ENCODE peak calls at places on chromosomes 7 and 10, in six cellular contexts. One of them, this sample, is unnamed.

GRCh38 chr10:72593963-72594362 is 31.9 kb downstream of the MICU1 start:
- DNase-seq in HFF-Myc: no peak
- DNase-seq in GM06990: no peak
- DNase-seq in AG04450: no peak
- DNase-seq in adrenal gland: no peak
- DNase-seq in CD4-positive, CD25-positive, alpha-beta regulatory T cell: no peak
- DNase-seq in this sample: no peak

GRCh38 chr7:69949195-69949594 is 350.9 kb downstream of the AUTS2 start:
- DNase-seq in HFF-Myc: no peak
- DNase-seq in GM06990: peak; percentile 29
- DNase-seq in AG04450: no peak
- DNase-seq in adrenal gland: no peak
- DNase-seq in CD4-positive, CD25-positive, alpha-beta regulatory T cell: no peak
- DNase-seq in this sample: no peak

GRCh38 chr7:117130262-117130661 is 177.0 kb downstream of the ST7 start:
- DNase-seq in HFF-Myc: no peak
- DNase-seq in GM06990: no peak
- DNase-seq in AG04450: no peak
- DNase-seq in adrenal gland: no peak
- DNase-seq in CD4-positive, CD25-positive, alpha-beta regulatory T cell: no peak
- DNase-seq in this sample: no peak

GRCh38 chr10:11448190-11448544 is 163.3 kb downstream of the USP6NL start:
- DNase-seq in HFF-Myc: no peak
- DNase-seq in GM06990: no peak
- DNase-seq in AG04450: no peak
- DNase-seq in adrenal gland: no peak
- DNase-seq in CD4-positive, CD25-positive, alpha-beta regulatory T cell: no peak
- DNase-seq in this sample: no peak

GRCh38 chr10:86878973-86879781 is 78.2 kb downstream of the MMRN2 start:
- DNase-seq in HFF-Myc: no peak
- DNase-seq in GM06990: peak; percentile 26
- DNase-seq in AG04450: no peak
- DNase-seq in adrenal gland: no peak
- DNase-seq in CD4-positive, CD25-positive, alpha-beta regulatory T cell: peak; percentile 19
- DNase-seq in this sample: no peak

GRCh38 chr10:124448696-124449169 is 1.1 kb downstream of the NKX1-2 start:
- DNase-seq in HFF-Myc: no peak
- DNase-seq in GM06990: no peak
- DNase-seq in AG04450: no peak
- DNase-seq in adrenal gland: no peak
- DNase-seq in CD4-positive, CD25-positive, alpha-beta regulatory T cell: no peak
- DNase-seq in this sample: no peak

GRCh38 chr7:140659727-140660396 is 12.9 kb upstream of the ADCK2 start:
- DNase-seq in HFF-Myc: no peak
- DNase-seq in GM06990: no peak
- DNase-seq in AG04450: no peak
- DNase-seq in adrenal gland: no peak
- DNase-seq in CD4-positive, CD25-positive, alpha-beta regulatory T cell: no peak
- DNase-seq in this sample: no peak

GRCh38 chr7:100483101-100483727 is 513 bp upstream of the NYAP1 start:
- DNase-seq in HFF-Myc: no peak
- DNase-seq in GM06990: peak; percentile 82
- DNase-seq in AG04450: no peak
- DNase-seq in adrenal gland: peak; percentile 55
- DNase-seq in CD4-positive, CD25-positive, alpha-beta regulatory T cell: peak; percentile 70
- DNase-seq in this sample: no peak

GRCh38 chr7:26853788-26854393 is 10.5 kb downstream of the SKAP2 start:
- DNase-seq in HFF-Myc: no peak
- DNase-seq in GM06990: no peak
- DNase-seq in AG04450: no peak
- DNase-seq in adrenal gland: no peak
- DNase-seq in CD4-positive, CD25-positive, alpha-beta regulatory T cell: peak; percentile 33
- DNase-seq in this sample: no peak

GRCh38 chr7:550881-551614 is 31.4 kb upstream of the PDGFA start:
- DNase-seq in HFF-Myc: no peak
- DNase-seq in GM06990: no peak
- DNase-seq in AG04450: no peak
- DNase-seq in adrenal gland: no peak
- DNase-seq in CD4-positive, CD25-positive, alpha-beta regulatory T cell: no peak
- DNase-seq in this sample: no peak

GRCh38 chr7:150982348-150982747 is 4.2 kb upstream of the KCNH2 start:
- DNase-seq in HFF-Myc: no peak
- DNase-seq in GM06990: no peak
- DNase-seq in AG04450: no peak
- DNase-seq in adrenal gland: no peak
- DNase-seq in CD4-positive, CD25-positive, alpha-beta regulatory T cell: no peak
- DNase-seq in this sample: no peak

GRCh38 chr7:20241491-20242261 is 24.5 kb upstream of the MACC1 start:
- DNase-seq in HFF-Myc: peak; percentile 26
- DNase-seq in GM06990: peak; percentile 57
- DNase-seq in AG04450: no peak
- DNase-seq in adrenal gland: no peak
- DNase-seq in CD4-positive, CD25-positive, alpha-beta regulatory T cell: no peak
- DNase-seq in this sample: no peak

GRCh38 chr7:140062118-140062527 is 628 bp downstream of the PARP12 start:
- DNase-seq in HFF-Myc: no peak
- DNase-seq in GM06990: peak; percentile 64
- DNase-seq in AG04450: no peak
- DNase-seq in adrenal gland: no peak
- DNase-seq in CD4-positive, CD25-positive, alpha-beta regulatory T cell: peak; percentile 67
- DNase-seq in this sample: peak; percentile 41

GRCh38 chr10:49334993-49335972 is 36.3 kb downstream of the C10orf71 start:
- DNase-seq in HFF-Myc: no peak
- DNase-seq in GM06990: no peak
- DNase-seq in AG04450: no peak
- DNase-seq in adrenal gland: no peak
- DNase-seq in CD4-positive, CD25-positive, alpha-beta regulatory T cell: peak; percentile 37
- DNase-seq in this sample: no peak

GRCh38 chr7:37315752-37316711 is 132.6 kb downstream of the ELMO1 start:
- DNase-seq in HFF-Myc: no peak
- DNase-seq in GM06990: no peak
- DNase-seq in AG04450: no peak
- DNase-seq in adrenal gland: no peak
- DNase-seq in CD4-positive, CD25-positive, alpha-beta regulatory T cell: no peak
- DNase-seq in this sample: peak; percentile 46

GRCh38 chr7:14321947-14322346 is 332.5 kb upstream of the ETV1 start:
- DNase-seq in HFF-Myc: no peak
- DNase-seq in GM06990: no peak
- DNase-seq in AG04450: no peak
- DNase-seq in adrenal gland: no peak
- DNase-seq in CD4-positive, CD25-positive, alpha-beta regulatory T cell: no peak
- DNase-seq in this sample: no peak

GRCh38 chr7:46290374-46291061 is 369.4 kb upstream of the IGFBP3 start:
- DNase-seq in HFF-Myc: no peak
- DNase-seq in GM06990: no peak
- DNase-seq in AG04450: no peak
- DNase-seq in adrenal gland: no peak
- DNase-seq in CD4-positive, CD25-positive, alpha-beta regulatory T cell: no peak
- DNase-seq in this sample: no peak

GRCh38 chr10:3787001-3787400 is 2.0 kb upstream of the KLF6 start:
- DNase-seq in HFF-Myc: no peak
- DNase-seq in GM06990: no peak
- DNase-seq in AG04450: no peak
- DNase-seq in adrenal gland: no peak
- DNase-seq in CD4-positive, CD25-positive, alpha-beta regulatory T cell: no peak
- DNase-seq in this sample: no peak

GRCh38 chr7:141128931-141129330 is 55.1 kb downstream of the TMEM178B start:
- DNase-seq in HFF-Myc: no peak
- DNase-seq in GM06990: no peak
- DNase-seq in AG04450: no peak
- DNase-seq in adrenal gland: no peak
- DNase-seq in CD4-positive, CD25-positive, alpha-beta regulatory T cell: no peak
- DNase-seq in this sample: no peak

GRCh38 chr10:111137587-111137986 is 60.8 kb downstream of the ADRA2A start:
- DNase-seq in HFF-Myc: no peak
- DNase-seq in GM06990: no peak
- DNase-seq in AG04450: no peak
- DNase-seq in adrenal gland: no peak
- DNase-seq in CD4-positive, CD25-positive, alpha-beta regulatory T cell: no peak
- DNase-seq in this sample: no peak

GRCh38 chr10:88687853-88688467 is 18.1 kb upstream of the LIPK start:
- DNase-seq in HFF-Myc: no peak
- DNase-seq in GM06990: no peak
- DNase-seq in AG04450: no peak
- DNase-seq in adrenal gland: no peak
- DNase-seq in CD4-positive, CD25-positive, alpha-beta regulatory T cell: peak; percentile 40
- DNase-seq in this sample: no peak

DNA sequence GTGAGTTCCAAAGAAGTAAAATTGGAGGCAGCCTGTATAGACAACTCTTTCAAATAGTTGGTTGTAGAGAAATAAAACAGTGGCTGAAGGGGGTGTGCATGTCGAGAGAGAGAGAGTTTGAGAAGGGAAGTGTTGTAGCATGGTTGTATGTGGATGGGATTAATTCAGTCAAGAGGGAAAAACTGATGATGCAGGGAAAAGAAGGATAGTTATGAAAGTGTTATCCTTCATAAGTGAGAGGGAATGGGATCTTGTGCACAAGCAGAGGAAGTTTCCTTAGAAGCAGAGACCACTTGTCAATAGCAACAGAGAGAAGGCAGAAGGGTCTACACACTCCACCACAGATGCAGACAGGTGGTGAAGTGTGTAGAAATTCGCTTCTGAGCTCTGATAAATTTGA is 30.0 kb upstream of the BPGM start:
- DNase-seq in HFF-Myc: no peak
- DNase-seq in GM06990: no peak
- DNase-seq in AG04450: no peak
- DNase-seq in adrenal gland: no peak
- DNase-seq in CD4-positive, CD25-positive, alpha-beta regulatory T cell: no peak
- DNase-seq in this sample: no peak
- H3K4me3 ChIP-seq in HFF-Myc: no peak overlapping the region
- H3K4me3 ChIP-seq in GM06990: no peak overlapping the region
- H3K4me3 ChIP-seq in AG04450: no peak overlapping the region
- H3K4me3 ChIP-seq in adrenal gland: no peak overlapping the region
- H3K4me3 ChIP-seq in CD4-positive, CD25-positive, alpha-beta regulatory T cell: no peak overlapping the region
- H3K4me3 ChIP-seq in this sample: no peak overlapping the region

GRCh38 chr7:32073533-32073932 is 3.3 kb upstream of the PDE1C start:
- DNase-seq in HFF-Myc: no peak
- DNase-seq in GM06990: no peak
- DNase-seq in AG04450: no peak
- DNase-seq in adrenal gland: no peak
- DNase-seq in CD4-positive, CD25-positive, alpha-beta regulatory T cell: no peak
- DNase-seq in this sample: no peak

GRCh38 chr7:32070051-32070405 is 179 bp downstream of the PDE1C start:
- DNase-seq in HFF-Myc: no peak
- DNase-seq in GM06990: no peak
- DNase-seq in AG04450: no peak
- DNase-seq in adrenal gland: no peak
- DNase-seq in CD4-positive, CD25-positive, alpha-beta regulatory T cell: no peak
- DNase-seq in this sample: no peak

GRCh38 chr7:32072397-32072796 is 2.2 kb upstream of the PDE1C start:
- DNase-seq in HFF-Myc: no peak
- DNase-seq in GM06990: no peak
- DNase-seq in AG04450: no peak
- DNase-seq in adrenal gland: no peak
- DNase-seq in CD4-positive, CD25-positive, alpha-beta regulatory T cell: no peak
- DNase-seq in this sample: no peak

GRCh38 chr7:32070406-32071360 is at the start of gene PDE1C:
- DNase-seq in HFF-Myc: no peak
- DNase-seq in GM06990: no peak
- DNase-seq in AG04450: no peak
- DNase-seq in adrenal gland: no peak
- DNase-seq in CD4-positive, CD25-positive, alpha-beta regulatory T cell: no peak
- DNase-seq in this sample: no peak

GRCh38 chr7:32071466-32072091 is 1.4 kb upstream of the PDE1C start:
- DNase-seq in HFF-Myc: no peak
- DNase-seq in GM06990: no peak
- DNase-seq in AG04450: no peak
- DNase-seq in adrenal gland: no peak
- DNase-seq in CD4-positive, CD25-positive, alpha-beta regulatory T cell: no peak
- DNase-seq in this sample: no peak
- H3K4me3 ChIP-seq in HFF-Myc: peak overlapping the region; percentile 51
- H3K4me3 ChIP-seq in GM06990: no peak overlapping the region
- H3K4me3 ChIP-seq in AG04450: peak overlapping the region; percentile 58
- H3K4me3 ChIP-seq in adrenal gland: peak overlapping the region; percentile 57
- H3K4me3 ChIP-seq in CD4-positive, CD25-positive, alpha-beta regulatory T cell: no peak overlapping the region
- H3K4me3 ChIP-seq in this sample: no peak overlapping the region

GRCh38 chr10:13051126-13051694 is 48.8 kb upstream of the OPTN start:
- DNase-seq in HFF-Myc: no peak
- DNase-seq in GM06990: no peak
- DNase-seq in AG04450: no peak
- DNase-seq in adrenal gland: no peak
- DNase-seq in CD4-positive, CD25-positive, alpha-beta regulatory T cell: no peak
- DNase-seq in this sample: no peak
- H3K4me3 ChIP-seq in HFF-Myc: no peak overlapping the region
- H3K4me3 ChIP-seq in GM06990: no peak overlapping the region
- H3K4me3 ChIP-seq in AG04450: no peak overlapping the region
- H3K4me3 ChIP-seq in adrenal gland: no peak overlapping the region
- H3K4me3 ChIP-seq in CD4-positive, CD25-positive, alpha-beta regulatory T cell: no peak overlapping the region
- H3K4me3 ChIP-seq in this sample: no peak overlapping the region

DNA sequence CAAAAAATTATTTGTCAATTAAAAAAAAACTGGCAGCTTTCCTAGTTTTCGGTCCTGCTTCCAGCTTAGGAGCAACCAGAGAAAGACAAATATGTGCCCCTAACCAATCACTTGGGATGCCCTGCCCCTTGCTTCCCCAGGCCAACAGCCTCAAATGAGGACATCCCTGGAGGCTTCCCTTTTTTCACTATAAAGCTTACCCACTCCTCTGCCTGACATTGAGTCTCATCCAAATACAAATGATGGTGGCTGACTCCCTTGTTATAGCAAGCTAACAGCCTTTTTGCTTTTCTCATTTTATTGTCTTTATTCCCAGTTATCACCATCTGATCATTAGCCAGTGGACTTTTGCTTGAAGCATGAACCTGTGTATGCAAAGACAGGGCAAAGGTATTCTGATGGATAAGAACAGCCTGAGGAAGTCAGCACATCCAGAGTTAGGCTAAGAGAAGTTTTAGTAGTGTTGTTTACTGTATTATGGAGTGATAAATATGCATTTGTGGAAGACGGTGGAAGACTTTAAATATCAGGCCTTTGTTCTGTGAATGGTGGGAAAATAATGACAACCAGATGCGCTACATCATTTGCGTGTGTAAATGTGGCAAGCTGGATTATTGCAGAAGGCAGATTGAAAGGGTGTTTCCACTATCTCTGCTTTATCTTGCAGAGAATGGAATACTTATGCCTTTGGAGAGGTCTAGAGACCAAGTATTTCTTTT is 1.7 kb upstream of the CCM2 start:
- DNase-seq in HFF-Myc: no peak
- DNase-seq in GM06990: no peak
- DNase-seq in AG04450: no peak
- DNase-seq in adrenal gland: no peak
- DNase-seq in CD4-positive, CD25-positive, alpha-beta regulatory T cell: no peak
- DNase-seq in this sample: no peak
- H3K4me3 ChIP-seq in HFF-Myc: peak overlapping the region; percentile 64
- H3K4me3 ChIP-seq in GM06990: peak overlapping the region; percentile 80
- H3K4me3 ChIP-seq in AG04450: no peak overlapping the region
- H3K4me3 ChIP-seq in adrenal gland: peak overlapping the region; percentile 82
- H3K4me3 ChIP-seq in CD4-positive, CD25-positive, alpha-beta regulatory T cell: peak overlapping the region; percentile 34
- H3K4me3 ChIP-seq in this sample: no peak overlapping the region